ENCODE peak calls at places on chromosomes 16 and 17, in nine cellular contexts. O is fibroblast of lung, F is PC-3, U is SK-N-SH, M is neural progenitor cell, H is IMR-90, I is OCI-LY7, W is H9, L is H1. Z is an unnamed sample.
A peak's percentile ranks its signal among the peaks of the same experiment; 100 is the strongest.

GRCh38 chr16:68013440-68013839 is 2.3 kb downstream of the DPEP2NB start:
- DNase-seq in O (no peak), F (no peak), U (no peak), M (no peak), H (no peak), I (peak; percentile 58), W (no peak), L (no peak), Z (no peak)

GRCh38 chr17:4679652-4680051 is 24.3 kb downstream of the PELP1 start:
- DNase-seq in O (peak; percentile 69), F (peak; percentile 81), U (no peak), M (no peak), H (peak; percentile 79), I (no peak), W (no peak), L (no peak), Z (peak; percentile 83)

GRCh38 chr17:31008374-31009035 is 37.7 kb downstream of the RNF135 start:
- DNase-seq in O (peak; percentile 76), F (peak; percentile 42), U (no peak), M (peak; percentile 85), H (peak; percentile 45), I (peak; percentile 6), W (peak; percentile 84), L (peak; percentile 87), Z (peak; percentile 69)

GRCh38 chr17:33811006-33811760 is 443.9 kb upstream of the CCL2 start:
- DNase-seq in O (no peak), F (no peak), U (peak; percentile 6), M (peak; percentile 33), H (no peak), I (no peak), W (no peak), L (no peak), Z (peak; percentile 11)

GRCh38 chr17:12097326-12097725 is 76.6 kb downstream of the MAP2K4 start:
- DNase-seq in O (no peak), F (no peak), U (no peak), M (no peak), H (no peak), I (no peak), W (no peak), L (no peak), Z (no peak)

GRCh38 chr17:148757-149156 is 11.4 kb downstream of the SCGB1C2 start:
- DNase-seq in O (no peak), F (no peak), U (no peak), M (no peak), H (no peak), I (no peak), W (no peak), L (no peak), Z (no peak)

GRCh38 chr16:15792563-15792971 is 64.3 kb downstream of the MYH11 start:
- DNase-seq in O (no peak), F (no peak), U (no peak), M (no peak), H (no peak), I (peak; percentile 61), W (no peak), L (no peak), Z (no peak)

GRCh38 chr16:56372938-56373337 is 52.4 kb downstream of the AMFR start:
- DNase-seq in O (no peak), F (peak; percentile 64), U (no peak), M (no peak), H (peak; percentile 34), I (no peak), W (no peak), L (no peak), Z (no peak)

GRCh38 chr17:76561332-76561731 is 21.5 kb downstream of the PRCD start:
- DNase-seq in O (no peak), F (peak; percentile 13), U (no peak), M (no peak), H (peak; percentile 41), I (peak; percentile 28), W (no peak), L (no peak), Z (no peak)

GRCh38 chr16:16041196-16041892 is 91.9 kb downstream of the ABCC1 start:
- DNase-seq in O (no peak), F (no peak), U (no peak), M (peak; percentile 69), H (no peak), I (no peak), W (peak; percentile 71), L (peak; percentile 53), Z (no peak)

GRCh38 chr17:75338335-75338734 is 49.1 kb upstream of the SLC25A19 start:
- DNase-seq in O (peak; percentile 55), F (no peak), U (no peak), M (no peak), H (peak; percentile 65), I (no peak), W (no peak), L (no peak), Z (no peak)

GRCh38 chr17:11598274-11599221 is at the start of gene DNAH9:
- DNase-seq in O (peak; percentile 35), F (no peak), U (peak; percentile 92), M (peak; percentile 99), H (no peak), I (no peak), W (peak; percentile 99), L (peak; percentile 96), Z (peak; percentile 98)

GRCh38 chr17:7915611-7916382 is at the start of gene RNF227:
- DNase-seq in O (peak; percentile 95), F (peak; percentile 83), U (peak; percentile 93), M (peak; percentile 95), H (peak; percentile 96), I (peak; percentile 83), W (peak; percentile 95), L (peak; percentile 92), Z (peak; percentile 96)

GRCh38 chr16:75379911-75380847 is 53.1 kb downstream of the CFDP1 start:
- DNase-seq in O (no peak), F (no peak), U (no peak), M (no peak), H (no peak), I (peak; percentile 84), W (no peak), L (no peak), Z (no peak)
- H2AFZ ChIP-seq in O (no peak overlapping the region), F (no peak overlapping the region), U (no peak overlapping the region), M (no peak overlapping the region), H (no peak overlapping the region), I (peak overlapping the region; percentile 68), W (no peak overlapping the region), L (no peak overlapping the region), Z (no peak overlapping the region)

GRCh38 chr16:88454315-88455057 is 1.4 kb downstream of the ZFPM1 start:
- DNase-seq in O (no peak), F (peak; percentile 24), U (peak; percentile 72), M (peak; percentile 56), H (no peak), I (peak; percentile 59), W (no peak), L (peak; percentile 61), Z (no peak)

GRCh38 chr16:88453621-88454314 is 688 bp downstream of the ZFPM1 start:
- DNase-seq in O (no peak), F (no peak), U (peak; percentile 65), M (peak; percentile 52), H (no peak), I (peak; percentile 24), W (no peak), L (no peak), Z (peak; percentile 58)

GRCh38 chr16:88453217-88453531 is at the start of gene ZFPM1:
- DNase-seq in O (no peak), F (no peak), U (no peak), M (peak; percentile 98), H (no peak), I (no peak), W (no peak), L (no peak), Z (no peak)

GRCh38 chr16:88451586-88452484 is 1.2 kb upstream of the ZFPM1 start:
- DNase-seq in O (no peak), F (no peak), U (no peak), M (no peak), H (no peak), I (peak; percentile 44), W (no peak), L (no peak), Z (no peak)

GRCh38 chr16:88452485-88453216 is 429 bp upstream of the ZFPM1 start:
- DNase-seq in O (peak; percentile 89), F (peak; percentile 90), U (peak; percentile 98), M (peak; percentile 96), H (peak; percentile 89), I (peak; percentile 96), W (peak; percentile 96), L (peak; percentile 99), Z (peak; percentile 99)
- H3K27ac ChIP-seq in O (peak overlapping the region; percentile 43), F (no peak overlapping the region), U (peak overlapping the region; percentile 86), M (no peak overlapping the region), H (peak overlapping the region; percentile 92), I (peak overlapping the region; percentile 42), W (no peak overlapping the region), L (no peak overlapping the region), Z (peak overlapping the region; percentile 75)

GRCh38 chr17:17502741-17503565 is 6.8 kb upstream of the RASD1 start:
- DNase-seq in O (no peak), F (no peak), U (no peak), M (no peak), H (no peak), I (no peak), W (no peak), L (no peak), Z (no peak)

GRCh38 chr17:17498606-17499301 is 2.6 kb upstream of the RASD1 start:
- DNase-seq in O (no peak), F (no peak), U (no peak), M (no peak), H (no peak), I (no peak), W (no peak), L (no peak), Z (no peak)

GRCh38 chr17:17503566-17504130 is 7.5 kb upstream of the RASD1 start:
- DNase-seq in O (no peak), F (no peak), U (no peak), M (no peak), H (no peak), I (no peak), W (no peak), L (no peak), Z (no peak)

GRCh38 chr17:17499402-17500145 is 3.4 kb upstream of the RASD1 start:
- DNase-seq in O (no peak), F (no peak), U (no peak), M (no peak), H (no peak), I (no peak), W (no peak), L (no peak), Z (no peak)

DNA sequence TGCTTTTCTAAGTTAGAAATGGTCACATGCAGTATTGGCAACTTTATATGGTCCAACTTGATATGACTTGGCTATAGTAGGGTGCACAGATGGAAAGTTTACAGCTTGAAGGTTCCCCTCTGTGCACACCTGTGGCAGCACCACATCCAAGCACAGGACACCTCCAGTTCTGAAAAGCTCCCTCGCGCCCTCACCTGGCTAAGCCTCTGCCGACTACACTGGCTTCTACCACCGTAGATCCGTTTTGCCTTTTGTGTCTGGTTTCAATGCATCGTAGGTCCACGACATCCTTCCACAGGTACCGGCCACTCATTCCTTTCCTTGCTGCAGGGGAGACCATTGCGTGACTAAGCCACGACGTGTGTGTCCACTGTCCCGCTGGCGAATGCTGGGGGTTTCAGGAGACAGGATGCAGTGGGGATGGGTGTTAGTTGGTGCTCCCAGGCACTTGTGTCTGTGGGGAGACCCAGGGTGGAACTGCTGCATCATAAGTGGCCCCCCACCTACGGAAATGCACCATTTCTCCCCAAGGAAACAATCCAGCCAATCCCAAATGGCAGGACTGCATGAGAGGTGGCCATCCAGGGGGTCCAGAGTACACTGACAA is 4.9 kb upstream of the RASD1 start:
- DNase-seq in O (no peak), F (no peak), U (no peak), M (peak; percentile 59), H (no peak), I (peak; percentile 24), W (peak; percentile 80), L (no peak), Z (peak; percentile 54)
- TF ChIP-seq CTCF in O (no peak), F (no peak), U (no peak), M (peak; percentile 51), H (no peak), I (peak; percentile 54), W (peak; percentile 68), L (peak; percentile 35), Z (peak; percentile 30)

GRCh38 chr16:49022351-49022963 is 259.2 kb downstream of the CBLN1 start:
- DNase-seq in O (peak; percentile 16), F (peak; percentile 43), U (no peak), M (no peak), H (no peak), I (no peak), W (no peak), L (no peak), Z (no peak)
- H2AFZ ChIP-seq in O (no peak overlapping the region), F (peak overlapping the region; percentile 68), U (no peak overlapping the region), M (no peak overlapping the region), H (no peak overlapping the region), I (no peak overlapping the region), W (no peak overlapping the region), L (no peak overlapping the region), Z (no peak overlapping the region)